ENCODE peak calls at places on chromosome 9, in five cellular contexts. T is tibial artery, W is hypothalamus, E is nephron progenitor cell, Q is left ventricle myocardium inferior. X is an unnamed sample.
A peak's percentile ranks its signal among the peaks of the same experiment; 100 is the strongest.

GRCh38 chr9:124392855-124393460 is 22.3 kb downstream of the PSMB7 start:
- DNase-seq in T (no peak), W (no peak), E (no peak), Q (no peak), X (no peak)

GRCh38 chr9:126166866-126167265 is 159.8 kb upstream of the MVB12B start:
- DNase-seq in T (no peak), W (no peak), E (no peak), Q (no peak), X (no peak)

GRCh38 chr9:120091206-120091605 is 488.8 kb downstream of the CDK5RAP2 start:
- DNase-seq in T (no peak), W (no peak), E (no peak), Q (no peak), X (no peak)

GRCh38 chr9:130372057-130372456 is 72.7 kb upstream of the ASS1 start:
- DNase-seq in T (no peak), W (no peak), E (no peak), Q (no peak), X (no peak)

GRCh38 chr9:7360513-7360912 is 439.1 kb downstream of the DMAC1 start:
- DNase-seq in T (no peak), W (no peak), E (no peak), Q (no peak), X (no peak)

GRCh38 chr9:96149142-96149541 is 152.8 kb downstream of the HSD17B3 start:
- DNase-seq in T (no peak), W (no peak), E (no peak), Q (no peak), X (no peak)

GRCh38 chr9:126605792-126606482 is 7.8 kb upstream of the LMX1B start:
- DNase-seq in T (no peak), W (no peak), E (no peak), Q (no peak), X (no peak)

GRCh38 chr9:94922691-94923107 is 196.2 kb downstream of the AOPEP start:
- DNase-seq in T (peak; percentile 74), W (no peak), E (no peak), Q (no peak), X (peak; percentile 78)

GRCh38 chr9:120257483-120257882 is 322.5 kb downstream of the CDK5RAP2 start:
- DNase-seq in T (no peak), W (no peak), E (no peak), Q (no peak), X (no peak)

GRCh38 chr9:78038620-78039300 is 7.1 kb upstream of the GNAQ start:
- DNase-seq in T (no peak), W (no peak), E (no peak), Q (no peak), X (no peak)

GRCh38 chr9:104286792-104287191 is 192.7 kb downstream of the SMC2 start:
- DNase-seq in T (no peak), W (no peak), E (no peak), Q (no peak), X (no peak)

GRCh38 chr9:84893360-84894128 is 224.0 kb downstream of the NTRK2 start:
- DNase-seq in T (no peak), W (no peak), E (no peak), Q (no peak), X (no peak)

GRCh38 chr9:69965416-69966145 is 78.1 kb upstream of the MAMDC2 start:
- DNase-seq in T (no peak), W (no peak), E (no peak), Q (no peak), X (no peak)

GRCh38 chr9:121902483-121903135 is 190.5 kb downstream of the TTLL11 start:
- DNase-seq in T (no peak), W (no peak), E (no peak), Q (no peak), X (no peak)

GRCh38 chr9:130430734-130431535 is 13.8 kb upstream of the ASS1 start:
- DNase-seq in T (no peak), W (no peak), E (no peak), Q (no peak), X (no peak)

GRCh38 chr9:134403682-134404301 is 77.5 kb downstream of the RXRA start:
- DNase-seq in T (peak; percentile 89), W (peak; percentile 19), E (no peak), Q (peak; percentile 87), X (peak; percentile 90)

GRCh38 chr9:73153793-73154227 is 2.1 kb downstream of the ANXA1 start:
- DNase-seq in T (no peak), W (no peak), E (no peak), Q (no peak), X (no peak)

GRCh38 chr9:16241231-16241630 is 629.2 kb downstream of the BNC2 start:
- DNase-seq in T (no peak), W (no peak), E (no peak), Q (no peak), X (no peak)

GRCh38 chr9:108022246-108022935 is 532.8 kb upstream of the KLF4 start:
- DNase-seq in T (no peak), W (no peak), E (no peak), Q (no peak), X (no peak)

GRCh38 chr9:120983259-120983837 is 56.8 kb upstream of the TRAF1 start:
- DNase-seq in T (no peak), W (no peak), E (no peak), Q (no peak), X (no peak)

GRCh38 chr9:29390859-29391258 is 1817.6 kb upstream of the C9orf72 start:
- DNase-seq in T (no peak), W (no peak), E (no peak), Q (no peak), X (no peak)

GRCh38 chr9:137613259-137613658 is 5.5 kb upstream of the EHMT1 start:
- DNase-seq in T (no peak), W (no peak), E (no peak), Q (no peak), X (no peak)

GRCh38 chr9:127277099-127277498 is 12.5 kb downstream of the GARNL3 start:
- DNase-seq in T (no peak), W (no peak), E (no peak), Q (no peak), X (no peak)